ENCODE peak calls at places on chromosomes 1 and 21, in four cellular contexts. I is A549, V is HepG2, S is GM12878. Q is an unnamed sample. For H3K4me1, the result is how much of the 10 kb centered on the place peaks cover.

GRCh38 chr1:74690909-74691308 is 17.3 kb upstream of the ERICH3 start:
- DNase-seq in V (no peak), I (no peak), S (no peak), Q (no peak)

GRCh38 chr1:84753516-84754375 is 63.5 kb upstream of the SSX2IP start:
- DNase-seq in I (peak), S (peak), V (peak), Q (peak)

GRCh38 chr1:219100059-219100458 is 73.6 kb upstream of the LYPLAL1 start:
- DNase-seq in I (no peak), V (no peak), S (no peak), Q (no peak)

GRCh38 chr1:179083031-179083345 is 1.1 kb downstream of the TOR3A start:
- DNase-seq in S (no peak), I (no peak), V (no peak), Q (no peak)

GRCh38 chr1:235511470-235512240 is 7.4 kb upstream of the B3GALNT2 start:
- DNase-seq in V (no peak), I (peak), S (no peak), Q (no peak)

GRCh38 chr21:18461743-18462142 is 58.2 kb upstream of the TMPRSS15 start:
- DNase-seq in V (no peak), S (no peak), I (no peak), Q (no peak)

GRCh38 chr1:220748091-220748934 is at the start of gene MTARC2:
- DNase-seq in V (peak), I (peak), S (no peak), Q (peak)

GRCh38 chr1:18279713-18280074 is 172.1 kb downstream of the IGSF21 start:
- DNase-seq in V (no peak), S (no peak), I (no peak), Q (no peak)

GRCh38 chr1:24713176-24713575 is 32.1 kb upstream of the CLIC4 start:
- DNase-seq in I (no peak), S (no peak), V (no peak), Q (no peak)

GRCh38 chr1:85320371-85321131 is 44.1 kb upstream of the BCL10 start:
- DNase-seq in V (no peak), S (no peak), I (peak), Q (peak)

GRCh38 chr1:23751050-23751814 is 8.0 kb downstream of the ELOA start:
- DNase-seq in S (no peak), I (peak), V (peak), Q (peak)

GRCh38 chr1:222554177-222554576 is 6.3 kb upstream of the HHIPL2 start:
- DNase-seq in V (no peak), S (no peak), I (no peak), Q (no peak)

GRCh38 chr21:43721939-43722338 is 3.0 kb downstream of the PDXK start:
- DNase-seq in V (no peak), S (no peak), I (no peak), Q (no peak)

GRCh38 chr21:43719748-43720538 is 1.0 kb downstream of the PDXK start:
- DNase-seq in S (no peak), I (no peak), V (no peak), Q (no peak)

GRCh38 chr21:43720539-43721224 is 1.8 kb downstream of the PDXK start:
- DNase-seq in V (no peak), I (no peak), S (no peak), Q (no peak)

GRCh38 chr21:43718872-43719747 is at the start of gene PDXK:
- DNase-seq in S (peak), I (peak), V (peak), Q (peak)

DNA sequence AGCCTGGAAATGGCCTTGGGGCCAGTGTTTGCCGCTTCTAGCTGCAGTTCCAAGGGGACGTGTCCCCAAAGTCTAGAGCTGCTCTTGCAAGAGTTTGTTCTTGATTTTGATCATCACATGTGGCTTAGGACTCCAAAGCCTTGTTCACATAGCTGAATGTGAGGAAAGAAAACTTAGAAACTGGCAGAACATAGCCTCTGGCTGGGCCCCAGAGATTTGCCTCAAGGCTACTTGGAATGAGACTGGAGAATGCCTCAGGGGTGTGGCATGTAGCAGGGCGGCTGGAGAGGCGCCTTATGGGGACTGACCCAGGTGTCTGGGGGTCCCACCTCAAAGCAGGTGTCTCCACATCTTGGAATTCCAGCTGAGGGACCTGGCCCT is 2.3 kb downstream of the PDXK start:
- DNase-seq in S (no peak), V (no peak), I (no peak), Q (no peak)
- H3K4me1 ChIP-seq in S (half or more), V (under half), I (half or more), Q (under half)

GRCh38 chr1:200182701-200183100 is 155.2 kb downstream of the NR5A2 start:
- DNase-seq in V (no peak), I (no peak), S (no peak), Q (no peak)
- TF ChIP-seq MYC in V (no peak), I (no peak), S (no peak), Q (no peak)

GRCh38 chr1:15412488-15412800 is 2.8 kb downstream of the EFHD2 start:
- DNase-seq in S (no peak), I (no peak), V (no peak), Q (no peak)

GRCh38 chr1:15412843-15413242 is 3.2 kb downstream of the EFHD2 start:
- DNase-seq in S (no peak), I (no peak), V (no peak), Q (peak)

GRCh38 chr1:15414450-15414823 is 4.7 kb downstream of the EFHD2 start:
- DNase-seq in S (no peak), V (no peak), I (no peak), Q (no peak)

GRCh38 chr1:15411593-15412487 is 2.2 kb downstream of the EFHD2 start:
- DNase-seq in I (no peak), S (no peak), V (no peak), Q (peak)

DNA sequence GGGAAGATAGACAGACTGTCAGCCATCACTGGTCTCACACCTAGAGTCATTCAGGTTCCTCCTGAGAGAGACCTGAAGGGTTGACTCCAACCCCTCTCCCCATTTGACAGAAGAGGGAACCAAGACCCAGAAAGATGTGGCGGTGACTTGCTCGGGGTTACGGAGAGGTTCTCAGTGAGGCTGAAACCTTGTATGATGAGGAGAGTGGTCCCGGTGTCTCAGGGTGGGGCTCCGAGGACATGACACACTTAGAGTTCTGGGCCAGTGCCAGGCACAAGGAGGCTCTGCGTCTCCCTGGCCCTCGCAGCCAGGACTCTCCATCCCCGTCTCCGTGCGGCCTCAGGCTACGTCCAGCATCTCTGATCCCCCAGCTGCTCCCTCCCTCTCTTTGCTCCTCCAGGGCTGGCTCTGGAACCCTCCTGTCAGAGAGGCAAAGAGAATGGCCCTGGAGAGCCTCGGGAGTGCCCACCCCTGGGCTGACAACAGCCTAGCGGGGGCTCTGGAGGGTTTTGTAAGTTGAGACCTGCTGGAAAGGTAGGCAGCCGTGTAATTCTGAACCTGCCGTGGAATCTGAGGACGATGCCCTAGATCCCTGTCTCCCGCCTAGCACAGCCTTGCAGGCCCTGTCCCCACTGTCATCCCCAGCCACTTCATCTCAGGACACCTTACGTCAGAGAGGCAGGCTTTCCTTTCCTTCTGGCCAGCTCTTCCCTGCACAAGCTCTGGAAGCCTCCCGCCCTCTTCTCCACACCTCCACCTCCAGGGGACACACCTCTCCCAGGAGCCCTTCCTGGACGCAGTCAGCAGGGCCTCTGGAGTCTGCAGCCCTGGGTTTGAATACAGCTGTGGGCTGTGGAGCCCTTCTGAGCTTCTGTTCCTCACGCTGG is 4.1 kb downstream of the EFHD2 start:
- DNase-seq in V (no peak), I (no peak), S (no peak), Q (no peak)
- H3K4me1 ChIP-seq in V (under half), I (half or more), S (half or more), Q (half or more)

GRCh38 chr1:19374926-19375325 is 62.8 kb downstream of the SLC66A1 start:
- DNase-seq in V (no peak), S (no peak), I (no peak), Q (no peak)

GRCh38 chr1:19375621-19376020 is 63.5 kb downstream of the SLC66A1 start:
- DNase-seq in V (no peak), S (no peak), I (no peak), Q (no peak)

GRCh38 chr1:19373206-19374126 is 61.3 kb downstream of the SLC66A1 start:
- DNase-seq in S (no peak), V (no peak), I (no peak), Q (no peak)

GRCh38 chr1:19372602-19373001 is 60.5 kb downstream of the SLC66A1 start:
- DNase-seq in V (no peak), S (no peak), I (no peak), Q (no peak)

GRCh38 chr1:19374402-19374801 is 62.3 kb downstream of the SLC66A1 start:
- DNase-seq in S (no peak), V (no peak), I (peak), Q (no peak)
- TF ChIP-seq MYC in S (no peak), V (no peak), I (no peak), Q (no peak)

GRCh38 chr21:40049031-40049958 is 182.1 kb downstream of the PCP4 start:
- DNase-seq in S (no peak), V (no peak), I (no peak), Q (no peak)
- H3K4me1 ChIP-seq in S (under half), V (under half), I (under half), Q (under half)

DNA sequence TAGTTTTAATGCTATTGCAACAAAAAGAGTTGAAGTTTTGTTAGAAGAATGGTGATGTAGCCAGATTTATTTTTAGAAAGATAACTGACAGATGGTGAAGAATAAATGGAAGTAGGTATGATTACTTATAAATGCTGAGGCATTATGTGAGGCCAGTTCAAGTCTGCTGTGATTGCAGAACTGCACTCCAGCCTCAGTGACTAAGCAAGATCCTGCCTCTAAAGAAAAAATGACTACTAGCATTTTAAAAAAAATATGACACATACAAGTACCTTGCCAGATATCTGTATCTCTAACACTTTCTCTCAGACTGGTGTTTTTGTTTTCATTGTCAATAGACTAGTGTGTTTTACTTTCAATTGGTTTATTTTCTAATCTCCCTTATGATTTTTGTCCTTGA is 1242.4 kb upstream of the ADGRL4 start:
- DNase-seq in S (no peak), I (no peak), V (no peak), Q (no peak)
- TF ChIP-seq MYC in S (no peak), I (no peak), V (no peak), Q (no peak)

GRCh38 chr1:94236630-94237290 is 624 bp downstream of the ARHGAP29 start:
- DNase-seq in I (peak), S (no peak), V (no peak), Q (no peak)

GRCh38 chr1:94235189-94236020 is 2.0 kb downstream of the ARHGAP29 start:
- DNase-seq in S (no peak), V (no peak), I (no peak), Q (no peak)

GRCh38 chr1:94237291-94238226 is at the start of gene ARHGAP29:
- DNase-seq in V (peak), I (peak), S (no peak), Q (peak)

GRCh38 chr1:94236021-94236491 is 1.3 kb downstream of the ARHGAP29 start:
- DNase-seq in V (no peak), S (no peak), I (no peak), Q (no peak)

GRCh38 chr1:94234615-94235014 is 2.8 kb downstream of the ARHGAP29 start:
- DNase-seq in V (no peak), I (no peak), S (no peak), Q (no peak)
- H3K4me1 ChIP-seq in V (half or more), I (half or more), S (under half), Q (half or more)

GRCh38 chr1:157580179-157580827 is 17.6 kb downstream of the FCRL4 start:
- DNase-seq in S (peak), I (peak), V (peak), Q (peak)
- TF ChIP-seq MYC in S (no peak), I (no peak), V (no peak), Q (no peak)

GRCh38 chr1:203280061-203280460 is 25.3 kb upstream of the BTG2 start:
- DNase-seq in I (no peak), V (no peak), S (no peak), Q (no peak)

GRCh38 chr1:203278087-203278884 is 27.0 kb upstream of the BTG2 start:
- DNase-seq in S (no peak), V (no peak), I (no peak), Q (peak)

GRCh38 chr1:203281033-203281432 is 24.3 kb upstream of the BTG2 start:
- DNase-seq in S (no peak), I (peak), V (no peak), Q (no peak)

GRCh38 chr1:203276916-203277535 is 28.3 kb upstream of the BTG2 start:
- DNase-seq in S (no peak), I (no peak), V (no peak), Q (no peak)

DNA sequence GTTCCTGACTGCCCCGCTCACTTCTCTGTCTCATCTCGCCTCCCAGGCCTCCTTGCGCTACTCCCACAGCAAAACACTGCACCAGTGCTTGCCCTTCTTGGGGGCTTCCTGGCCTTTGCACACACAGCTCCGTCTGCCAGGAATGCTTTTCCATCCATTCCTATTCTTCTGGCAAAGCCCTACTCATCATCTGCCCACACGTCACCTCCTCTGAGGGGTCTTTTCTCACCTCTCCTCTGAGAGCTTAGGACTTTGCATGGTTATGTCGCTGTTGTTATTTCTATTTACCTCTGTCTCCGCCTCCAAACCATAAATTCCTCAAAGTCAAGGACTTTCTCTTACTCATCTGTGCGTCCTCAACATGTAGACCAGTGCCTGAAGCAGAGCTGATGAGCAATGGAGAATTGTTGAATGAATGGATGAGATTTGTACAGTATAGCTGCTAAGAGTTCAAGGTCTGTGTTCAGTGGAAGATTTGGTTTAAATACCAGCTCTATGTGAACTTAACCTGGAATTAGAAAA is 26.4 kb upstream of the BTG2 start:
- DNase-seq in V (no peak), S (no peak), I (no peak), Q (no peak)
- H3K4me1 ChIP-seq in V (under half), S (half or more), I (under half), Q (under half)

GRCh38 chr1:193539731-193540459 is 353.5 kb upstream of the B3GALT2 start:
- DNase-seq in V (no peak), I (no peak), S (peak), Q (no peak)
- TF ChIP-seq MYC in V (no peak), I (no peak), S (no peak), Q (no peak)